ENCODE peak calls at places on chromosomes 5 and 9, in four cellular contexts. S is fibroblast of mammary gland, V is colonic mucosa, D is kidney. P is an unnamed sample.

GRCh38 chr9:38010918-38011704 is 57.9 kb downstream of the SHB start:
- DNase-seq in S (no peak), D (no peak), V (no peak), P (no peak)

GRCh38 chr5:180085837-180086236 is 14.3 kb upstream of the RNF130 start:
- DNase-seq in V (no peak), S (no peak), D (no peak), P (no peak)

GRCh38 chr5:107542428-107542827 is 128.3 kb downstream of the EFNA5 start:
- DNase-seq in S (peak), V (peak), D (peak), P (peak)

GRCh38 chr9:79617395-79617794 is 45.6 kb downstream of the TLE4 start:
- DNase-seq in V (peak), S (peak), D (no peak), P (peak)

GRCh38 chr9:98134702-98135557 is 15.9 kb upstream of the TRIM14 start:
- DNase-seq in V (no peak), S (no peak), D (no peak), P (no peak)

GRCh38 chr9:117763314-117763713 is 59.1 kb downstream of the TLR4 start:
- DNase-seq in D (no peak), V (no peak), S (peak), P (peak)

GRCh38 chr5:1660511-1660910 is 136.8 kb upstream of the LPCAT1 start:
- DNase-seq in D (peak), S (no peak), V (no peak), P (no peak)

GRCh38 chr9:90864779-90865178 is 63.2 kb downstream of the SYK start:
- DNase-seq in S (no peak), D (no peak), V (no peak), P (no peak)

GRCh38 chr9:76905984-76906861 is at the start of gene PRUNE2:
- DNase-seq in D (peak), S (peak), V (peak), P (peak)

GRCh38 chr5:111242606-111243005 is 18.4 kb downstream of the CAMK4 start:
- DNase-seq in V (no peak), S (no peak), D (no peak), P (no peak)

GRCh38 chr9:112861638-112862555 is 28.8 kb downstream of the SLC46A2 start:
- DNase-seq in D (no peak), S (peak), V (no peak), P (no peak)

GRCh38 chr5:172733179-172733973 is 37.6 kb downstream of the DUSP1 start:
- DNase-seq in V (peak), D (peak), S (peak), P (peak)

GRCh38 chr5:29054694-29055093 is 2016.3 kb upstream of the CDH9 start:
- DNase-seq in V (no peak), S (no peak), D (no peak), P (no peak)

GRCh38 chr5:72397836-72398235 is 77.7 kb downstream of the PTCD2 start:
- DNase-seq in V (no peak), D (no peak), S (no peak), P (no peak)

GRCh38 chr5:21236896-21237830 is 1249.2 kb upstream of the CDH18 start:
- DNase-seq in D (no peak), V (no peak), S (peak), P (peak)

GRCh38 chr9:131387394-131387793 is 6.5 kb upstream of the PRRC2B start:
- DNase-seq in V (no peak), D (no peak), S (no peak), P (no peak)

GRCh38 chr5:140130949-140131733 is 5.4 kb downstream of the IGIP start:
- DNase-seq in S (no peak), V (no peak), D (no peak), P (no peak)

DNA sequence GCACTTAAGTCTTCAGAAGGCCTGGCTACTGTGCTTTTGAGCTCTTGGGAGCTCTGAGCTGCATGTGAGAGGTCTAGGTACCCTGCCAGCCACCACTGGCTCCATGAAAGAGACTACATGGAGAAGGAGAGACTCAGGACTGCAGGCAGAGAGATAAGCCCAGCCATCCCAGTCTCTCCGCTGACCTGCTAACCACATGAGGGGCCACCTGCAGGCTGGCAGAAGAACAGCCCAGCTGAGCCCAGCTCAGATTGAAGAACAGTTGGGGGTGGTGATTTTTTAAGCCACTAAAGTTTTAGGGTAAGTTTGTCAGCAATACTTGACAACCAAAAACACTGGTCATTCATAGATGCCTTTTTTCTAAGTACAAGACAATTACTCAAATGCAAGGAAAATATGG is 205.0 kb upstream of the PRDM9 start:
- DNase-seq in D (no peak), S (no peak), V (no peak), P (no peak)
- TF ChIP-seq CTCF in D (no peak), S (no peak), V (no peak), P (no peak)

DNA sequence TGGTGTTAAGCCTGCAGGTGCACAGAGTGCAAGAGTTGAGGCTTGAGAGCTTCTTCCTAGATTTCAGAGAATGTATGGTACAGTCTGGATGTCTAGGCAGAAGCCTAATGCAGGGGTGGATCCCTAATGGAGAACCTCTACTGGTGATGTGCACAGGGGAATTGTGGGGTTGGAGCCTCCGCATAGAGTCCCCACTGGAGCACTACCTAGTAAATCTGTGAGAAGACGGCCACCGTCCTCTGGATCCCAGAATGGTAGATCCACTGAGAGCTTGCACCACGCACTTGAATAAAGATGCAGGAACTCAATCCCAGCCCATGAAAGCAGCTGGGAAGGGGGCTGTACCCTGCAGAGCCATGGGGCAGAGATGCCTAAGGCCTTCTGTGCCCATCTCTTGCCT is 699.4 kb upstream of the FAM174A start:
- DNase-seq in V (no peak), D (peak), S (no peak), P (no peak)
- H3K4me3 ChIP-seq in V (no peak), D (no peak), S (no peak), P (no peak)

GRCh38 chr5:176369934-176370711 is 4.8 kb downstream of the ARL10 start:
- DNase-seq in V (no peak), S (no peak), D (no peak), P (no peak)
- TF ChIP-seq CTCF in V (no peak), S (no peak), D (no peak), P (no peak)

GRCh38 chr5:130151239-130151638 is 247.0 kb downstream of the CHSY3 start:
- DNase-seq in D (no peak), V (no peak), S (no peak), P (no peak)

GRCh38 chr5:130158036-130158435 is 253.8 kb downstream of the CHSY3 start:
- DNase-seq in V (no peak), D (no peak), S (no peak), P (no peak)

GRCh38 chr5:130155395-130155794 is 251.1 kb downstream of the CHSY3 start:
- DNase-seq in V (no peak), D (no peak), S (no peak), P (no peak)
- H3K4me3 ChIP-seq in V (no peak), D (no peak), S (no peak), P (no peak)

GRCh38 chr5:54159153-54159836 is 151.1 kb downstream of the ARL15 start:
- DNase-seq in S (peak), V (no peak), D (no peak), P (no peak)
- TF ChIP-seq CTCF in S (peak), V (no peak), D (no peak), P (no peak)

GRCh38 chr9:21788752-21789151 is 13.7 kb upstream of the MTAP start:
- DNase-seq in D (no peak), S (peak), V (no peak), P (no peak)

GRCh38 chr9:21795483-21795882 is 7.0 kb upstream of the MTAP start:
- DNase-seq in V (no peak), S (no peak), D (no peak), P (no peak)

DNA sequence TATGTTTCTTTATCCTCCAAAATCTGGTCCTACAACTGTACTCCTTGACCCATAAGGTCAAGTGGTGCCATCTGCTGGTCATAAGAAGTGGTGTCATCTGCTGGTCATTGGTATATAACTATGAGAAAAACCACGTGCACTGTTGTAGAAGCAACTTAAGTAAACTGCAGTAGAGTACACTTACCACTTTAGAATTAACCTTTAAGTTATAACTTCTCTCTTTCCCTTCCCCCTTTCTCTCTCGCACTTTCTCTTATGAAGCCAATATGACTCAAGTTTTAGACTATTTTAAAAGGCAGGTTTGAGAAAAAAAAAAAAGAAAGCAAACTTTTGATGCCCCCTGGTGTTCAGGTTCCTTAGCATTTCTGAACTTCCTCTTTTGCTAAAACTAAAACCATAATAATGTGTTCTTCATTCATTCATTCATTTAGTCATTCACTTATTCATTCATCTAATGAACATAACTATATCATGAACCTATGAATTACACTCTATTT is 12.8 kb upstream of the MTAP start:
- DNase-seq in S (peak), D (no peak), V (peak), P (peak)
- H3K4me3 ChIP-seq in S (peak), D (no peak), V (no peak), P (peak)

GRCh38 chr9:7591501-7591900 is 208.1 kb downstream of the DMAC1 start:
- DNase-seq in S (no peak), D (no peak), V (no peak), P (no peak)

GRCh38 chr9:7597716-7598115 is 201.9 kb downstream of the DMAC1 start:
- DNase-seq in V (no peak), D (peak), S (no peak), P (no peak)

GRCh38 chr9:7592321-7593319 is 207.0 kb downstream of the DMAC1 start:
- DNase-seq in D (no peak), S (no peak), V (no peak), P (no peak)
- TF ChIP-seq CTCF in D (no peak), S (no peak), V (peak), P (peak)

DNA sequence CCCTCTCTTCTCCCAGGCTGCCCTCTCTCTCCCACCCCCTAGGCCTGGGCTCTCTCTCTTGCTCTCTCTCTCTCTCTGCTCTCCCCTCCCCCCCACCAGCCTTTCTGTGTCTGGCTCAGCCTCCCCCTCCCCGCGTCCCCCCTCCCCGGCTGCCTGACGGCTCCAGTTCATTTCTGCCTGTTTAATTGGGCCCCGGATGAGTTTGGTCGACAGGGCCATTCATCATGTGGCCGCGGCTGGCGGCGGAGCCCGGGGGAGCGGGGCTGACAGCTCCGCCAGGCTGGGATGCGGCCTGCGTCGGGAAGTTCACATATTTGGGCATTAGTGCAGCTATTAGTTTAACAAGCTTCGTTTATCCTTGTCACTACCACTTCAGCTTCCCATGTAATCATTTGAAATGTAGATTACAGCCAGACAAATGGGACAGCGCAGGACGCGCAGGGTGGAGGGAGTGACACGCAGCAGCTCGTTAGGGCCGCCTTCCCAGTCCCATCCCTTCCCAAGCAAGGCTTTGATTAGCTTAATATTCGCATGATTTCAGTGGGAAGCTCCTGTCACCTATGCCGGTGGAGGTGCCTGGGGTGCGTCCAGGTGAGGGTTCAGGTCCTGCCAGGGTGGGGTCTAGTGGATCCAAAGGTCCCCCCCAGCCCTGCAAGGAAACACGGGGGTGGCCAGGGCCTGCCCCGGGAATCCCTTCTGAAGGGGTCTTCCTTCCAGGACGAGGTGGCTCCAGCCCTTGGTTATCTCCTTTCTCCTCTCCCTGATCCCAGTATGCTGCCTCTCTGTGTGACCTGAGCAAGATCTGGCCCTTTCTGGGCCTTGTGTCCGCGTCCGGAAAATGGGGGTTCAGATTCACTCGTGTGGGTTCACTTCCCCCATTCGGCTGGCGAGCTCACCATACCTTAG is 214.8 kb downstream of the PAX5 start:
- DNase-seq in V (no peak), S (no peak), D (peak), P (no peak)
- H3K4me3 ChIP-seq in V (no peak), S (no peak), D (peak), P (no peak)

GRCh38 chr5:62719061-62719730 is 140.6 kb downstream of the LRRC70 start:
- DNase-seq in S (no peak), D (no peak), V (no peak), P (no peak)

GRCh38 chr5:62722360-62722759 is 143.7 kb downstream of the LRRC70 start:
- DNase-seq in V (no peak), S (no peak), D (no peak), P (no peak)

GRCh38 chr5:62717211-62717927 is 138.8 kb downstream of the LRRC70 start:
- DNase-seq in S (peak), V (no peak), D (no peak), P (no peak)

GRCh38 chr5:62720036-62720441 is 141.4 kb downstream of the LRRC70 start:
- DNase-seq in S (peak), V (no peak), D (peak), P (peak)

GRCh38 chr5:62718368-62718767 is 139.7 kb downstream of the LRRC70 start:
- DNase-seq in D (no peak), V (no peak), S (peak), P (no peak)
- TF ChIP-seq CTCF in D (no peak), V (no peak), S (no peak), P (no peak)